ENCODE peak calls at places on chromosomes 7 and 10, in five cellular contexts. M, O, W, D and L are unnamed samples.

GRCh38 chr7:116317907-116318306 is 107.6 kb downstream of the TES start:
- DNase-seq in O (no peak), D (no peak), M (no peak), W (no peak), L (no peak)

GRCh38 chr10:44261710-44262455 is 123.0 kb downstream of the CXCL12 start:
- DNase-seq in W (no peak), O (no peak), D (no peak), M (no peak), L (no peak)

GRCh38 chr7:37832194-37832593 is 16.2 kb upstream of the NME8 start:
- DNase-seq in O (peak), M (no peak), W (peak), D (peak), L (no peak)

GRCh38 chr10:126147866-126148578 is 240.3 kb downstream of the ADAM12 start:
- DNase-seq in O (no peak), W (no peak), M (no peak), D (no peak), L (no peak)

GRCh38 chr7:155962191-155962967 is 150.1 kb upstream of the SHH start:
- DNase-seq in W (no peak), O (no peak), D (peak), M (no peak), L (no peak)

GRCh38 chr10:24969732-24970330 is 17.4 kb upstream of the PRTFDC1 start:
- DNase-seq in M (no peak), D (no peak), W (no peak), O (no peak), L (no peak)

GRCh38 chr7:22630069-22630468 is 96.9 kb upstream of the IL6 start:
- DNase-seq in W (no peak), D (no peak), M (no peak), O (no peak), L (no peak)

GRCh38 chr10:112793197-112793921 is 156.7 kb upstream of the TCF7L2 start:
- DNase-seq in O (no peak), D (peak), M (no peak), W (no peak), L (no peak)

GRCh38 chr10:125846894-125847293 is 23.5 kb downstream of the BCCIP start:
- DNase-seq in M (no peak), D (no peak), O (no peak), W (no peak), L (no peak)